ENCODE peak calls at places on chromosomes 13 and 19, in eight cellular contexts. U is neural progenitor cell, F is OCI-LY7, A is SK-N-SH, B is GM23248, C is GM23338, H is PC-3, I is H9. L is an unnamed sample.

GRCh38 chr13:34076319-34076718 is 258.4 kb downstream of the RFC3 start:
- DNase-seq in U (no peak), F (no peak), A (no peak), B (peak; percentile 66), C (no peak), H (peak; percentile 60), I (no peak), L (no peak)

GRCh38 chr13:78826936-78827335 is 168.0 kb upstream of the OBI1 start:
- DNase-seq in U (no peak), F (no peak), A (no peak), B (no peak), C (no peak), H (no peak), I (no peak), L (no peak)

GRCh38 chr19:3801412-3802096 is 15.4 kb upstream of the MATK start:
- DNase-seq in U (peak; percentile 72), F (no peak), A (peak; percentile 85), B (peak; percentile 45), C (peak; percentile 90), H (peak; percentile 10), I (peak; percentile 86), L (no peak)

GRCh38 chr13:42276683-42277082 is 4.7 kb downstream of the AKAP11 start:
- DNase-seq in U (no peak), F (peak; percentile 8), A (no peak), B (no peak), C (no peak), H (no peak), I (no peak), L (no peak)

GRCh38 chr19:49432141-49433073 is 7.2 kb downstream of the GFY start:
- DNase-seq in U (peak; percentile 75), F (no peak), A (no peak), B (no peak), C (peak; percentile 97), H (no peak), I (peak; percentile 95), L (no peak)

GRCh38 chr19:57068921-57069697 is 50.7 kb upstream of the USP29 start:
- DNase-seq in U (no peak), F (no peak), A (peak; percentile 45), B (no peak), C (peak; percentile 49), H (peak; percentile 4), I (no peak), L (no peak)

GRCh38 chr19:45152504-45153338 is 8.1 kb downstream of the NKPD1 start:
- DNase-seq in U (peak; percentile 85), F (no peak), A (peak; percentile 80), B (peak; percentile 65), C (peak; percentile 87), H (no peak), I (peak; percentile 82), L (peak; percentile 48)

GRCh38 chr13:41059466-41059865 is 1.8 kb upstream of the WBP4 start:
- DNase-seq in U (no peak), F (peak; percentile 43), A (peak; percentile 23), B (peak; percentile 63), C (peak; percentile 27), H (peak; percentile 5), I (no peak), L (peak; percentile 72)

GRCh38 chr19:54464624-54465266 is 1.2 kb upstream of the LENG9 start:
- DNase-seq in U (peak; percentile 97), F (peak; percentile 94), A (peak; percentile 92), B (peak; percentile 94), C (peak; percentile 98), H (peak; percentile 93), I (peak; percentile 95), L (peak; percentile 72)

GRCh38 chr19:18876865-18877264 is 19.1 kb downstream of the CERS1 start:
- DNase-seq in U (no peak), F (no peak), A (no peak), B (no peak), C (no peak), H (no peak), I (no peak), L (no peak)

GRCh38 chr19:39110263-39110967 is 15.2 kb upstream of the PAK4 start:
- DNase-seq in U (peak; percentile 74), F (peak; percentile 68), A (peak; percentile 80), B (peak; percentile 62), C (peak; percentile 75), H (peak; percentile 61), I (peak; percentile 55), L (peak; percentile 28)

GRCh38 chr13:100301418-100301817 is 212.5 kb downstream of the PCCA start:
- DNase-seq in U (no peak), F (no peak), A (peak; percentile 24), B (no peak), C (no peak), H (no peak), I (no peak), L (no peak)

DNA sequence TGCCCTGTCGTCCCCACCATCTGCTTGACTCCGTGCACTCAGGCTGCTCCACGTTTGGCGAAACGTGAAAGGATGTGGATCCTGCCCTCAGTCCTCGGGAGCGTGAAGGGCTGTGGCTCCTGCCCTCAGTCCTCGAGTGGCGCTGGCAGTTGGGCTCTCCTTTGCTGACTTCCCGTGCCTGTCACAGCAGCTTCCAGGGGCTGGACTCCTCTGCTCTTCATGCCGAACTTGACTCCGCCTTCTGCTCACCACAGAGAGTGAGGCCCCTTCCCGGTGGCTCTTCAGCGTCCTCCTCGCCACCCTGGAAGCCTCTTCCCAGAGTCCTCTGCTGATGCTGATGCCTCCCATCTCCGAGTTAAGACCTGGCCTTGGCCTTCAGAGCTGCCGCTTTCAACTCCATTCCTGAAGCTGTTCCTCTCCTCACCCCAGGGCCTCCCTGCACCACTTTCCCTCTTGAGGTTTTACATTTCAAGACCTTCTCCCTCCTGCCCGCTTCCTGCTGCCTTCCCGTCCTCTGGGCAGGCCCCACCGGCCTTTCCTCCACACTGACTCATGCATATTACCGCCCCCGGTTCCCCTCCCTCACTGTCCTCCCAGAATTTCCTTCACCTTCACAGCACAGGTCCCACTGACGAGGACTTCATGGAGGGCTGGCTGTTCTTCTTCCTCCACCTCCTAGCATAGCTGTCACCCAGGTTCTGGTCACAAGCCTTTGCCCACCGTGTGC is 111.7 kb downstream of the SHISA2 start:
- DNase-seq in U (no peak), F (no peak), A (no peak), B (no peak), C (no peak), H (no peak), I (no peak), L (no peak)
- H4K20me1 ChIP-seq in U (no peaks in the 10 kb centered on the region), F (no peaks in the 10 kb centered on the region), A (no peaks in the 10 kb centered on the region), B (no peaks in the 10 kb centered on the region), C (no peaks in the 10 kb centered on the region), H (no peaks in the 10 kb centered on the region), I (no peaks in the 10 kb centered on the region), L (no peaks in the 10 kb centered on the region)

GRCh38 chr19:12996542-12997094 is 1.3 kb downstream of the NFIX start:
- DNase-seq in U (peak; percentile 73), F (no peak), A (peak; percentile 52), B (peak; percentile 74), C (peak; percentile 75), H (peak; percentile 58), I (peak; percentile 59), L (peak; percentile 23)

GRCh38 chr19:12997967-12998940 is 3.0 kb downstream of the NFIX start:
- DNase-seq in U (no peak), F (no peak), A (no peak), B (peak; percentile 45), C (no peak), H (no peak), I (no peak), L (no peak)

GRCh38 chr19:12994701-12995595 is at the start of gene NFIX:
- DNase-seq in U (peak; percentile 89), F (peak; percentile 28), A (peak; percentile 86), B (peak; percentile 86), C (peak; percentile 60), H (peak; percentile 69), I (no peak), L (peak; percentile 32)

GRCh38 chr19:12995596-12996541 is 594 bp downstream of the NFIX start:
- DNase-seq in U (no peak), F (no peak), A (peak; percentile 87), B (peak; percentile 59), C (no peak), H (no peak), I (no peak), L (peak; percentile 31)

GRCh38 chr19:12997225-12997966 is 2.1 kb downstream of the NFIX start:
- DNase-seq in U (no peak), F (no peak), A (no peak), B (peak; percentile 56), C (no peak), H (no peak), I (no peak), L (no peak)
- H4K20me1 ChIP-seq in U (peaks cover 36% of the 10 kb centered on the region), F (no peaks in the 10 kb centered on the region), A (peaks cover 9% of the 10 kb centered on the region), B (no peaks in the 10 kb centered on the region), C (no peaks in the 10 kb centered on the region), H (no peaks in the 10 kb centered on the region), I (peaks cover 7% of the 10 kb centered on the region), L (no peaks in the 10 kb centered on the region)

GRCh38 chr13:46614582-46614981 is 61.6 kb downstream of the LRCH1 start:
- DNase-seq in U (no peak), F (no peak), A (no peak), B (no peak), C (no peak), H (no peak), I (no peak), L (peak; percentile 52)
- H4K20me1 ChIP-seq in U (no peaks in the 10 kb centered on the region), F (peaks cover 8% of the 10 kb centered on the region), A (peaks cover 8% of the 10 kb centered on the region), B (no peaks in the 10 kb centered on the region), C (peaks cover 4% of the 10 kb centered on the region), H (no peaks in the 10 kb centered on the region), I (no peaks in the 10 kb centered on the region), L (no peaks in the 10 kb centered on the region)

GRCh38 chr19:4951671-4952070 is 17.2 kb upstream of the KDM4B start:
- DNase-seq in U (no peak), F (no peak), A (no peak), B (no peak), C (no peak), H (no peak), I (no peak), L (no peak)
- H4K20me1 ChIP-seq in U (no peaks in the 10 kb centered on the region), F (no peaks in the 10 kb centered on the region), A (peaks cover 8% of the 10 kb centered on the region), B (no peaks in the 10 kb centered on the region), C (no peaks in the 10 kb centered on the region), H (peaks cover 10% of the 10 kb centered on the region), I (no peaks in the 10 kb centered on the region), L (no peaks in the 10 kb centered on the region)

GRCh38 chr13:32650705-32651311 is 64.6 kb downstream of the PDS5B start:
- DNase-seq in U (peak; percentile 76), F (peak; percentile 75), A (peak; percentile 38), B (peak; percentile 70), C (peak; percentile 87), H (peak; percentile 75), I (peak; percentile 58), L (peak; percentile 77)

GRCh38 chr13:32647926-32648325 is 61.7 kb downstream of the PDS5B start:
- DNase-seq in U (no peak), F (peak; percentile 13), A (no peak), B (no peak), C (peak; percentile 52), H (no peak), I (no peak), L (no peak)

GRCh38 chr13:32642858-32643257 is 56.6 kb downstream of the PDS5B start:
- DNase-seq in U (no peak), F (no peak), A (no peak), B (no peak), C (no peak), H (peak; percentile 59), I (no peak), L (peak; percentile 16)

GRCh38 chr13:32642316-32642715 is 56.1 kb downstream of the PDS5B start:
- DNase-seq in U (no peak), F (no peak), A (no peak), B (no peak), C (no peak), H (no peak), I (no peak), L (peak; percentile 28)

GRCh38 chr13:32645854-32646253 is 59.6 kb downstream of the PDS5B start:
- DNase-seq in U (no peak), F (peak; percentile 47), A (no peak), B (no peak), C (no peak), H (no peak), I (no peak), L (no peak)
- H4K20me1 ChIP-seq in U (peaks cover 90% of the 10 kb centered on the region), F (peaks cover 47% of the 10 kb centered on the region), A (peaks cover 34% of the 10 kb centered on the region), B (no peaks in the 10 kb centered on the region), C (peaks cover 23% of the 10 kb centered on the region), H (peaks cover 24% of the 10 kb centered on the region), I (no peaks in the 10 kb centered on the region), L (peaks cover 5% of the 10 kb centered on the region)

GRCh38 chr19:34179066-34179465 is 6.8 kb downstream of the LSM14A start:
- DNase-seq in U (no peak), F (no peak), A (no peak), B (peak; percentile 53), C (no peak), H (no peak), I (no peak), L (no peak)
- H4K20me1 ChIP-seq in U (peaks cover 100% of the 10 kb centered on the region), F (peaks cover 78% of the 10 kb centered on the region), A (peaks cover 100% of the 10 kb centered on the region), B (peaks cover 37% of the 10 kb centered on the region), C (peaks cover 98% of the 10 kb centered on the region), H (peaks cover 54% of the 10 kb centered on the region), I (no peaks in the 10 kb centered on the region), L (peaks cover 31% of the 10 kb centered on the region)